ENCODE peak calls at places on chromosomes 7 and 10, in eight cellular contexts. C is activated CD8-positive, alpha-beta T cell treated with anti-CD3 and anti-CD28 coated beads for 36 hours; R is WTC11; O is Calu3; S is body of pancreas; K is fibroblast of lung; L is mammary epithelial cell; U is psoas muscle. N is an unnamed sample.

GRCh38 chr7:913736-914520 is 37.6 kb downstream of the GET4 start:
- DNase-seq in C (no peak), R (no peak), O (peak), S (peak), K (no peak), L (peak), U (no peak), N (no peak)

GRCh38 chr10:93958834-93959233 is 34.9 kb upstream of the PLCE1 start:
- DNase-seq in C (no peak), R (no peak), O (no peak), S (no peak), K (no peak), L (no peak), U (no peak), N (no peak)

GRCh38 chr10:3090388-3090787 is 23.0 kb downstream of the PFKP start:
- DNase-seq in C (no peak), R (no peak), O (no peak), S (no peak), K (no peak), L (no peak), U (no peak), N (no peak)

GRCh38 chr7:158120751-158121150 is 466.9 kb downstream of the PTPRN2 start:
- DNase-seq in C (no peak), R (no peak), O (no peak), S (no peak), K (no peak), L (no peak), U (no peak), N (no peak)

GRCh38 chr7:76233538-76234281 is 32.0 kb downstream of the SRRM3 start:
- DNase-seq in C (no peak), R (peak), O (no peak), S (no peak), K (no peak), L (no peak), U (no peak), N (no peak)

GRCh38 chr7:13910805-13911551 is 78.5 kb downstream of the ETV1 start:
- DNase-seq in C (no peak), R (no peak), O (no peak), S (no peak), K (no peak), L (no peak), U (no peak), N (no peak)

GRCh38 chr10:84184517-84184916 is 9.8 kb upstream of the CDHR1 start:
- DNase-seq in C (no peak), R (no peak), O (no peak), S (no peak), K (no peak), L (no peak), U (no peak), N (no peak)

GRCh38 chr10:132467464-132468149 is 70.0 kb upstream of the INPP5A start:
- DNase-seq in C (no peak), R (no peak), O (no peak), S (peak), K (no peak), L (no peak), U (peak), N (no peak)

GRCh38 chr10:62597226-62597625 is 207.3 kb upstream of the ADO start:
- DNase-seq in C (no peak), R (no peak), O (no peak), S (no peak), K (no peak), L (no peak), U (no peak), N (no peak)

GRCh38 chr10:60905580-60905979 is 38.4 kb downstream of the RHOBTB1 start:
- DNase-seq in C (no peak), R (no peak), O (no peak), S (peak), K (peak), L (no peak), U (peak), N (no peak)

GRCh38 chr10:79982486-79982800 is 33.5 kb upstream of the SFTPD start:
- DNase-seq in C (no peak), R (peak), O (no peak), S (no peak), K (no peak), L (peak), U (no peak), N (no peak)

GRCh38 chr10:114504769-114505579 is 100.7 kb upstream of the AFAP1L2 start:
- DNase-seq in C (no peak), R (no peak), O (no peak), S (peak), K (peak), L (peak), U (no peak), N (no peak)

GRCh38 chr7:3439333-3440030 is 138.4 kb downstream of the SDK1 start:
- DNase-seq in C (no peak), R (no peak), O (peak), S (no peak), K (peak), L (peak), U (no peak), N (no peak)

GRCh38 chr10:112792487-112793196 is 157.4 kb upstream of the TCF7L2 start:
- DNase-seq in C (no peak), R (no peak), O (no peak), S (no peak), K (peak), L (no peak), U (peak), N (no peak)

GRCh38 chr10:90193240-90193985 is 492.0 kb downstream of the KIF20B start:
- DNase-seq in C (no peak), R (no peak), O (no peak), S (no peak), K (peak), L (peak), U (no peak), N (no peak)

GRCh38 chr10:87685832-87686589 is 26.3 kb downstream of the PAPSS2 start:
- DNase-seq in C (no peak), R (no peak), O (no peak), S (peak), K (peak), L (no peak), U (no peak), N (no peak)
- TF ChIP-seq CTCF in C (no peak), R (no peak), O (no peak), S (no peak), K (no peak), L (no peak), U (no peak), N (no peak)

DNA sequence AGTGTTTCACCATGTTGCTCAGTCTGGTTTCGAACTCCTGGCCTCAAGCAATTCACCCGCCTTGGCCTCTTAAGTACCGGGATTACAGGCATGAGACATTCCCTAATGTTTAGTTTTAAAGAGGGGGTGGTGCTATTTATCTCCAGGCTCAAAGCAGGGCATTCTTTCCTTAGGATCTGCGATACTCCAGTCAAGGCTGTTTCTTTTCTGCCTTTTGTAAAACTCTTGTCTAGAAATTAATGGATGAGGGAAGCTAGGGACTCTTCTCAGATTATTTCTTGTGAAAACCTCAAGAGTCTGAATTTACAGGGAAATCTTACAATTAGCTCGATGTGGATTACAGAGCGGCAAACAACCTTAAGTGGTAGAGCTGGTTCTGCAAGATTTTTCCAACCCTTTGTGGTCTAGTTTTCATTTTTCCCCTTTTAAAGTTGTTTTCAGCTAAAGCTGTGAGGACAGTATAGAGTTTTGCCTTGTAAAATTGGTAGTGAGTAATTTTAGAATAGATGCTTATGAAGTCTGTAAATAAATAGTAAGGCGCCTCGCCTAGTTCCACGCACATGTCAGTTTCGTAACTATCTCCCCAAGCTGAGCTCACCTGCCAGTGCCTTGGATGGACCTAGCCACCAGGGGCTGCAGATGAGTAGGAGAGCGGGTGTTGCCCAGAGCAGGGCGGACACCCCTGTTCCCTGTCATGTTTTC is 53.1 kb downstream of the CUX1 start:
- DNase-seq in C (no peak), R (peak), O (peak), S (no peak), K (peak), L (peak), U (no peak), N (no peak)
- TF ChIP-seq CTCF in C (no peak), R (no peak), O (peak), S (no peak), K (no peak), L (peak), U (peak), N (no peak)

GRCh38 chr7:40507166-40507565 is 372.4 kb downstream of the SUGCT start:
- DNase-seq in C (no peak), R (no peak), O (no peak), S (no peak), K (peak), L (peak), U (no peak), N (no peak)
- TF ChIP-seq CTCF in C (peak), R (peak), O (no peak), S (no peak), K (no peak), L (peak), U (peak), N (peak)

GRCh38 chr10:123408660-123409059 is 254.5 kb downstream of the BUB3 start:
- DNase-seq in C (no peak), R (no peak), O (no peak), S (no peak), K (no peak), L (no peak), U (no peak), N (no peak)

GRCh38 chr10:123417414-123417813 is 248.7 kb upstream of the GPR26 start:
- DNase-seq in C (no peak), R (no peak), O (no peak), S (no peak), K (no peak), L (no peak), U (no peak), N (no peak)

DNA sequence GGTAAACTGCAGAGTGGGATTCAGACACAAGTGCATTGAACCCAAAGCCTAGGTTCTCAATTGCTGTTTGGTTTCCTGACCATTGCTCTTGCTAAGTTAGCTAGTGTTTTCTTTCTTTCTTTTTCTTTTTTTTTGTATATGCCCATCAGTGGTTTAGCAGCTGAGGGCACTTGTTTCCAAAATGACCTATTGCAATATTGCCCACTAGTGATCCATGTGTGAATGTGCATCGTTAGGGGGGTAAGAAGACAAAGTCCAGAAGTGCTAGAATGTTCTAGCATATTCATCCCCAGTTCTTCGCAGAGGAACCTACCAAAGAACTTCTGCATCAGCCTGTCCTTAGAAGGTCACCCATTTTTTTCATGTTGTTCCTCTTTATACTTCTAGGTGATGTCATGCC is 252.8 kb upstream of the GPR26 start:
- DNase-seq in C (no peak), R (no peak), O (no peak), S (no peak), K (no peak), L (no peak), U (no peak), N (no peak)
- TF ChIP-seq CTCF in C (no peak), R (no peak), O (no peak), S (no peak), K (no peak), L (no peak), U (no peak), N (no peak)